ENCODE peak calls at places on chromosomes 7 and 10, in ten cellular contexts. One of them, this sample, is unnamed.

GRCh38 chr10:130421909-130422308 is 285.7 kb downstream of the GLRX3 start:
- DNase-seq in activated T-helper 1 cell treated with anti-CD3 and anti-CD28 coated beads, Interleukin-12 subunit alpha, Interleukin-12 subunit beta, Interleukin-2, Interleukin-4 antibody, amounts not matched to agents 30 ng/mL and 10 ng/mL and 1 ng/mL, durations not matched to agents 14 hours and 24 hours and 36 hours: no peak
- DNase-seq in ELR: no peak
- DNase-seq in omental fat pad: no peak
- DNase-seq in Right ventricle myocardium inferior: peak
- DNase-seq in tibial artery: no peak
- DNase-seq in NCI-H187 treated with DMSO at 0.1 percent for 48 hours: no peak
- DNase-seq in caudate nucleus: no peak
- DNase-seq in HEK293T: no peak
- DNase-seq in adrenal gland: no peak
- DNase-seq in this sample: no peak

GRCh38 chr10:132109341-132110072 is 43.8 kb downstream of the JAKMIP3 start:
- DNase-seq in activated T-helper 1 cell treated with anti-CD3 and anti-CD28 coated beads, Interleukin-12 subunit alpha, Interleukin-12 subunit beta, Interleukin-2, Interleukin-4 antibody, amounts not matched to agents 30 ng/mL and 10 ng/mL and 1 ng/mL, durations not matched to agents 14 hours and 24 hours and 36 hours: no peak
- DNase-seq in ELR: no peak
- DNase-seq in omental fat pad: no peak
- DNase-seq in Right ventricle myocardium inferior: no peak
- DNase-seq in tibial artery: no peak
- DNase-seq in NCI-H187 treated with DMSO at 0.1 percent for 48 hours: no peak
- DNase-seq in caudate nucleus: no peak
- DNase-seq in HEK293T: no peak
- DNase-seq in adrenal gland: peak
- DNase-seq in this sample: no peak

GRCh38 chr7:32942783-32943653 is 14.2 kb upstream of the FKBP9 start:
- DNase-seq in activated T-helper 1 cell treated with anti-CD3 and anti-CD28 coated beads, Interleukin-12 subunit alpha, Interleukin-12 subunit beta, Interleukin-2, Interleukin-4 antibody, amounts not matched to agents 30 ng/mL and 10 ng/mL and 1 ng/mL, durations not matched to agents 14 hours and 24 hours and 36 hours: peak
- DNase-seq in ELR: peak
- DNase-seq in omental fat pad: peak
- DNase-seq in Right ventricle myocardium inferior: peak
- DNase-seq in tibial artery: peak
- DNase-seq in NCI-H187 treated with DMSO at 0.1 percent for 48 hours: no peak
- DNase-seq in caudate nucleus: peak
- DNase-seq in HEK293T: peak
- DNase-seq in adrenal gland: peak
- DNase-seq in this sample: peak

GRCh38 chr7:157010588-157011332 is at the start of gene MNX1:
- DNase-seq in activated T-helper 1 cell treated with anti-CD3 and anti-CD28 coated beads, Interleukin-12 subunit alpha, Interleukin-12 subunit beta, Interleukin-2, Interleukin-4 antibody, amounts not matched to agents 30 ng/mL and 10 ng/mL and 1 ng/mL, durations not matched to agents 14 hours and 24 hours and 36 hours: peak
- DNase-seq in ELR: peak
- DNase-seq in omental fat pad: no peak
- DNase-seq in Right ventricle myocardium inferior: peak
- DNase-seq in tibial artery: no peak
- DNase-seq in NCI-H187 treated with DMSO at 0.1 percent for 48 hours: peak
- DNase-seq in caudate nucleus: no peak
- DNase-seq in HEK293T: peak
- DNase-seq in adrenal gland: peak
- DNase-seq in this sample: peak

GRCh38 chr10:112385143-112385695 is 11.3 kb downstream of the ACSL5 start:
- DNase-seq in activated T-helper 1 cell treated with anti-CD3 and anti-CD28 coated beads, Interleukin-12 subunit alpha, Interleukin-12 subunit beta, Interleukin-2, Interleukin-4 antibody, amounts not matched to agents 30 ng/mL and 10 ng/mL and 1 ng/mL, durations not matched to agents 14 hours and 24 hours and 36 hours: no peak
- DNase-seq in ELR: no peak
- DNase-seq in omental fat pad: no peak
- DNase-seq in Right ventricle myocardium inferior: no peak
- DNase-seq in tibial artery: no peak
- DNase-seq in NCI-H187 treated with DMSO at 0.1 percent for 48 hours: no peak
- DNase-seq in caudate nucleus: no peak
- DNase-seq in HEK293T: no peak
- DNase-seq in adrenal gland: no peak
- DNase-seq in this sample: no peak

GRCh38 chr7:601573-602340 is 82.1 kb upstream of the PDGFA start:
- DNase-seq in activated T-helper 1 cell treated with anti-CD3 and anti-CD28 coated beads, Interleukin-12 subunit alpha, Interleukin-12 subunit beta, Interleukin-2, Interleukin-4 antibody, amounts not matched to agents 30 ng/mL and 10 ng/mL and 1 ng/mL, durations not matched to agents 14 hours and 24 hours and 36 hours: peak
- DNase-seq in ELR: no peak
- DNase-seq in omental fat pad: peak
- DNase-seq in Right ventricle myocardium inferior: no peak
- DNase-seq in tibial artery: peak
- DNase-seq in NCI-H187 treated with DMSO at 0.1 percent for 48 hours: no peak
- DNase-seq in caudate nucleus: no peak
- DNase-seq in HEK293T: no peak
- DNase-seq in adrenal gland: peak
- DNase-seq in this sample: no peak

GRCh38 chr10:104642311-104643022 is 1.4 kb downstream of the SORCS3 start:
- DNase-seq in activated T-helper 1 cell treated with anti-CD3 and anti-CD28 coated beads, Interleukin-12 subunit alpha, Interleukin-12 subunit beta, Interleukin-2, Interleukin-4 antibody, amounts not matched to agents 30 ng/mL and 10 ng/mL and 1 ng/mL, durations not matched to agents 14 hours and 24 hours and 36 hours: no peak
- DNase-seq in ELR: peak
- DNase-seq in omental fat pad: no peak
- DNase-seq in Right ventricle myocardium inferior: no peak
- DNase-seq in tibial artery: no peak
- DNase-seq in NCI-H187 treated with DMSO at 0.1 percent for 48 hours: no peak
- DNase-seq in caudate nucleus: peak
- DNase-seq in HEK293T: peak
- DNase-seq in adrenal gland: no peak
- DNase-seq in this sample: no peak

GRCh38 chr10:79061441-79062315 is 7.1 kb upstream of the ZMIZ1 start:
- DNase-seq in activated T-helper 1 cell treated with anti-CD3 and anti-CD28 coated beads, Interleukin-12 subunit alpha, Interleukin-12 subunit beta, Interleukin-2, Interleukin-4 antibody, amounts not matched to agents 30 ng/mL and 10 ng/mL and 1 ng/mL, durations not matched to agents 14 hours and 24 hours and 36 hours: no peak
- DNase-seq in ELR: no peak
- DNase-seq in omental fat pad: no peak
- DNase-seq in Right ventricle myocardium inferior: peak
- DNase-seq in tibial artery: peak
- DNase-seq in NCI-H187 treated with DMSO at 0.1 percent for 48 hours: no peak
- DNase-seq in caudate nucleus: peak
- DNase-seq in HEK293T: no peak
- DNase-seq in adrenal gland: peak
- DNase-seq in this sample: no peak

GRCh38 chr10:101464518-101465085 is 110.6 kb downstream of the BTRC start:
- DNase-seq in activated T-helper 1 cell treated with anti-CD3 and anti-CD28 coated beads, Interleukin-12 subunit alpha, Interleukin-12 subunit beta, Interleukin-2, Interleukin-4 antibody, amounts not matched to agents 30 ng/mL and 10 ng/mL and 1 ng/mL, durations not matched to agents 14 hours and 24 hours and 36 hours: no peak
- DNase-seq in ELR: no peak
- DNase-seq in omental fat pad: no peak
- DNase-seq in Right ventricle myocardium inferior: no peak
- DNase-seq in tibial artery: no peak
- DNase-seq in NCI-H187 treated with DMSO at 0.1 percent for 48 hours: no peak
- DNase-seq in caudate nucleus: no peak
- DNase-seq in HEK293T: no peak
- DNase-seq in adrenal gland: no peak
- DNase-seq in this sample: no peak

GRCh38 chr7:108010377-108010776 is 7.4 kb upstream of the LAMB1 start:
- DNase-seq in activated T-helper 1 cell treated with anti-CD3 and anti-CD28 coated beads, Interleukin-12 subunit alpha, Interleukin-12 subunit beta, Interleukin-2, Interleukin-4 antibody, amounts not matched to agents 30 ng/mL and 10 ng/mL and 1 ng/mL, durations not matched to agents 14 hours and 24 hours and 36 hours: no peak
- DNase-seq in ELR: no peak
- DNase-seq in omental fat pad: no peak
- DNase-seq in Right ventricle myocardium inferior: no peak
- DNase-seq in tibial artery: no peak
- DNase-seq in NCI-H187 treated with DMSO at 0.1 percent for 48 hours: no peak
- DNase-seq in caudate nucleus: no peak
- DNase-seq in HEK293T: no peak
- DNase-seq in adrenal gland: no peak
- DNase-seq in this sample: no peak

GRCh38 chr7:8831386-8831785 is 398.0 kb downstream of the NXPH1 start:
- DNase-seq in activated T-helper 1 cell treated with anti-CD3 and anti-CD28 coated beads, Interleukin-12 subunit alpha, Interleukin-12 subunit beta, Interleukin-2, Interleukin-4 antibody, amounts not matched to agents 30 ng/mL and 10 ng/mL and 1 ng/mL, durations not matched to agents 14 hours and 24 hours and 36 hours: no peak
- DNase-seq in ELR: peak
- DNase-seq in omental fat pad: no peak
- DNase-seq in Right ventricle myocardium inferior: no peak
- DNase-seq in tibial artery: no peak
- DNase-seq in NCI-H187 treated with DMSO at 0.1 percent for 48 hours: no peak
- DNase-seq in caudate nucleus: no peak
- DNase-seq in HEK293T: no peak
- DNase-seq in adrenal gland: no peak
- DNase-seq in this sample: no peak

GRCh38 chr7:128115326-128115820 is 84.1 kb upstream of the LRRC4 start:
- DNase-seq in activated T-helper 1 cell treated with anti-CD3 and anti-CD28 coated beads, Interleukin-12 subunit alpha, Interleukin-12 subunit beta, Interleukin-2, Interleukin-4 antibody, amounts not matched to agents 30 ng/mL and 10 ng/mL and 1 ng/mL, durations not matched to agents 14 hours and 24 hours and 36 hours: no peak
- DNase-seq in ELR: peak
- DNase-seq in omental fat pad: no peak
- DNase-seq in Right ventricle myocardium inferior: no peak
- DNase-seq in tibial artery: no peak
- DNase-seq in NCI-H187 treated with DMSO at 0.1 percent for 48 hours: no peak
- DNase-seq in caudate nucleus: no peak
- DNase-seq in HEK293T: no peak
- DNase-seq in adrenal gland: no peak
- DNase-seq in this sample: no peak

GRCh38 chr7:120089968-120090367 is 183.0 kb upstream of the KCND2 start:
- DNase-seq in activated T-helper 1 cell treated with anti-CD3 and anti-CD28 coated beads, Interleukin-12 subunit alpha, Interleukin-12 subunit beta, Interleukin-2, Interleukin-4 antibody, amounts not matched to agents 30 ng/mL and 10 ng/mL and 1 ng/mL, durations not matched to agents 14 hours and 24 hours and 36 hours: no peak
- DNase-seq in ELR: no peak
- DNase-seq in omental fat pad: no peak
- DNase-seq in Right ventricle myocardium inferior: no peak
- DNase-seq in tibial artery: no peak
- DNase-seq in NCI-H187 treated with DMSO at 0.1 percent for 48 hours: no peak
- DNase-seq in caudate nucleus: no peak
- DNase-seq in HEK293T: peak
- DNase-seq in adrenal gland: peak
- DNase-seq in this sample: no peak

This sample was measured in HL-60.